ENCODE peak calls at places on chromosome 10, in eight cellular contexts. One of them, this sample, is unnamed.

GRCh38 chr10:1989090-1989489 is 251.8 kb upstream of the ADARB2 start:
- DNase-seq in iPS DF 19.7: no peak
- DNase-seq in keratinocyte: no peak
- DNase-seq in activated naive CD4-positive, alpha-beta T cell treated with Interleukin-2 at 50 U/mL for 16 hours: no peak
- DNase-seq in left ventricle myocardium superior: no peak
- DNase-seq in upper lobe of right lung: no peak
- DNase-seq in activated CD8-positive, alpha-beta memory T cell treated with anti-CD3 and anti-CD28 coated beads, Interleukin-2, amount 50 U/mL, for 48 hours: no peak
- DNase-seq in stimulated activated CD4-positive, alpha-beta T cell treated with anti-CD3 and anti-CD28 coated beads, Interleukin-4, amount 100 ng/mL, for 48 hours: no peak
- DNase-seq in this sample: no peak

GRCh38 chr10:97406064-97406463 is 4.9 kb upstream of the RRP12 start:
- DNase-seq in iPS DF 19.7: no peak
- DNase-seq in activated CD8-positive, alpha-beta memory T cell treated with anti-CD3 and anti-CD28 coated beads, Interleukin-2, amount 50 U/mL, for 48 hours: no peak
- DNase-seq in keratinocyte: no peak
- DNase-seq in activated naive CD4-positive, alpha-beta T cell treated with Interleukin-2 at 50 U/mL for 16 hours: no peak
- DNase-seq in upper lobe of right lung: no peak
- DNase-seq in stimulated activated CD4-positive, alpha-beta T cell treated with anti-CD3 and anti-CD28 coated beads, Interleukin-4, amount 100 ng/mL, for 48 hours: no peak
- DNase-seq in left ventricle myocardium superior: no peak
- DNase-seq in this sample: no peak

GRCh38 chr10:81348003-81348402 is 527.0 kb upstream of the NRG3 start:
- DNase-seq in activated naive CD4-positive, alpha-beta T cell treated with Interleukin-2 at 50 U/mL for 16 hours: no peak
- DNase-seq in left ventricle myocardium superior: no peak
- DNase-seq in iPS DF 19.7: no peak
- DNase-seq in activated CD8-positive, alpha-beta memory T cell treated with anti-CD3 and anti-CD28 coated beads, Interleukin-2, amount 50 U/mL, for 48 hours: no peak
- DNase-seq in upper lobe of right lung: no peak
- DNase-seq in stimulated activated CD4-positive, alpha-beta T cell treated with anti-CD3 and anti-CD28 coated beads, Interleukin-4, amount 100 ng/mL, for 48 hours: no peak
- DNase-seq in keratinocyte: no peak
- DNase-seq in this sample: no peak

GRCh38 chr10:63670291-63670898 is 149.2 kb downstream of the REEP3 start:
- DNase-seq in stimulated activated CD4-positive, alpha-beta T cell treated with anti-CD3 and anti-CD28 coated beads, Interleukin-4, amount 100 ng/mL, for 48 hours: no peak
- DNase-seq in iPS DF 19.7: peak
- DNase-seq in activated naive CD4-positive, alpha-beta T cell treated with Interleukin-2 at 50 U/mL for 16 hours: no peak
- DNase-seq in activated CD8-positive, alpha-beta memory T cell treated with anti-CD3 and anti-CD28 coated beads, Interleukin-2, amount 50 U/mL, for 48 hours: no peak
- DNase-seq in keratinocyte: no peak
- DNase-seq in left ventricle myocardium superior: no peak
- DNase-seq in upper lobe of right lung: no peak
- DNase-seq in this sample: no peak

GRCh38 chr10:4653160-4653559 is 172.8 kb upstream of the AKR1E2 start:
- DNase-seq in upper lobe of right lung: no peak
- DNase-seq in iPS DF 19.7: no peak
- DNase-seq in activated naive CD4-positive, alpha-beta T cell treated with Interleukin-2 at 50 U/mL for 16 hours: no peak
- DNase-seq in keratinocyte: no peak
- DNase-seq in left ventricle myocardium superior: no peak
- DNase-seq in activated CD8-positive, alpha-beta memory T cell treated with anti-CD3 and anti-CD28 coated beads, Interleukin-2, amount 50 U/mL, for 48 hours: no peak
- DNase-seq in stimulated activated CD4-positive, alpha-beta T cell treated with anti-CD3 and anti-CD28 coated beads, Interleukin-4, amount 100 ng/mL, for 48 hours: no peak
- DNase-seq in this sample: no peak

GRCh38 chr10:21517134-21517982 is 8.1 kb downstream of the SKIDA1 start:
- DNase-seq in stimulated activated CD4-positive, alpha-beta T cell treated with anti-CD3 and anti-CD28 coated beads, Interleukin-4, amount 100 ng/mL, for 48 hours: no peak
- DNase-seq in upper lobe of right lung: peak
- DNase-seq in keratinocyte: no peak
- DNase-seq in activated CD8-positive, alpha-beta memory T cell treated with anti-CD3 and anti-CD28 coated beads, Interleukin-2, amount 50 U/mL, for 48 hours: peak
- DNase-seq in iPS DF 19.7: no peak
- DNase-seq in left ventricle myocardium superior: peak
- DNase-seq in activated naive CD4-positive, alpha-beta T cell treated with Interleukin-2 at 50 U/mL for 16 hours: no peak
- DNase-seq in this sample: no peak

GRCh38 chr10:49153971-49154370 is 20.1 kb upstream of the FAM170B start:
- DNase-seq in upper lobe of right lung: no peak
- DNase-seq in left ventricle myocardium superior: no peak
- DNase-seq in iPS DF 19.7: no peak
- DNase-seq in activated CD8-positive, alpha-beta memory T cell treated with anti-CD3 and anti-CD28 coated beads, Interleukin-2, amount 50 U/mL, for 48 hours: no peak
- DNase-seq in activated naive CD4-positive, alpha-beta T cell treated with Interleukin-2 at 50 U/mL for 16 hours: no peak
- DNase-seq in keratinocyte: no peak
- DNase-seq in stimulated activated CD4-positive, alpha-beta T cell treated with anti-CD3 and anti-CD28 coated beads, Interleukin-4, amount 100 ng/mL, for 48 hours: no peak
- DNase-seq in this sample: no peak

GRCh38 chr10:30510184-30510931 is 76.4 kb downstream of the MAP3K8 start:
- DNase-seq in activated naive CD4-positive, alpha-beta T cell treated with Interleukin-2 at 50 U/mL for 16 hours: peak
- DNase-seq in left ventricle myocardium superior: no peak
- DNase-seq in iPS DF 19.7: no peak
- DNase-seq in stimulated activated CD4-positive, alpha-beta T cell treated with anti-CD3 and anti-CD28 coated beads, Interleukin-4, amount 100 ng/mL, for 48 hours: no peak
- DNase-seq in upper lobe of right lung: no peak
- DNase-seq in keratinocyte: no peak
- DNase-seq in activated CD8-positive, alpha-beta memory T cell treated with anti-CD3 and anti-CD28 coated beads, Interleukin-2, amount 50 U/mL, for 48 hours: no peak
- DNase-seq in this sample: peak

GRCh38 chr10:58641708-58642107 is 129.0 kb downstream of the BICC1 start:
- DNase-seq in activated naive CD4-positive, alpha-beta T cell treated with Interleukin-2 at 50 U/mL for 16 hours: no peak
- DNase-seq in iPS DF 19.7: no peak
- DNase-seq in stimulated activated CD4-positive, alpha-beta T cell treated with anti-CD3 and anti-CD28 coated beads, Interleukin-4, amount 100 ng/mL, for 48 hours: no peak
- DNase-seq in keratinocyte: no peak
- DNase-seq in activated CD8-positive, alpha-beta memory T cell treated with anti-CD3 and anti-CD28 coated beads, Interleukin-2, amount 50 U/mL, for 48 hours: no peak
- DNase-seq in left ventricle myocardium superior: no peak
- DNase-seq in upper lobe of right lung: no peak
- DNase-seq in this sample: no peak

GRCh38 chr10:37495415-37495814 is 362.0 kb downstream of the ZNF248 start:
- DNase-seq in stimulated activated CD4-positive, alpha-beta T cell treated with anti-CD3 and anti-CD28 coated beads, Interleukin-4, amount 100 ng/mL, for 48 hours: no peak
- DNase-seq in activated naive CD4-positive, alpha-beta T cell treated with Interleukin-2 at 50 U/mL for 16 hours: no peak
- DNase-seq in upper lobe of right lung: no peak
- DNase-seq in iPS DF 19.7: peak
- DNase-seq in keratinocyte: no peak
- DNase-seq in left ventricle myocardium superior: no peak
- DNase-seq in activated CD8-positive, alpha-beta memory T cell treated with anti-CD3 and anti-CD28 coated beads, Interleukin-2, amount 50 U/mL, for 48 hours: no peak
- DNase-seq in this sample: no peak

This sample was measured in activated T-cell treated with anti-CD3 and anti-CD28 coated beads for 24 hours.